ENCODE peak calls at places on chromosomes 3 and 15, in five cellular contexts. L, Z, X, K and D are unnamed samples.

GRCh38 chr15:60682115-60682514 is 203.2 kb upstream of the ICE2 start:
- DNase-seq in L (no peak), Z (no peak), X (no peak), K (no peak), D (peak; percentile 29)

GRCh38 chr3:37228734-37229133 is 54.4 kb upstream of the LRRFIP2 start:
- DNase-seq in L (no peak), Z (peak; percentile 56), X (no peak), K (no peak), D (no peak)

GRCh38 chr15:94667109-94667508 is 435.7 kb downstream of the MCTP2 start:
- DNase-seq in L (no peak), Z (no peak), X (no peak), K (no peak), D (no peak)

GRCh38 chr3:25429441-25429907 is 1.4 kb downstream of the RARB start:
- DNase-seq in L (no peak), Z (no peak), X (no peak), K (no peak), D (no peak)

GRCh38 chr3:127680790-127681189 is 8.0 kb downstream of the ABTB1 start:
- DNase-seq in L (no peak), Z (no peak), X (no peak), K (no peak), D (no peak)

GRCh38 chr3:138078901-138079344 is 36.5 kb downstream of the DZIP1L start:
- DNase-seq in L (peak; percentile 82), Z (peak; percentile 94), X (no peak), K (peak; percentile 96), D (peak; percentile 97)

GRCh38 chr3:166291510-166291909 is 454.3 kb upstream of the BCHE start:
- DNase-seq in L (no peak), Z (no peak), X (no peak), K (no peak), D (no peak)

GRCh38 chr15:25805006-25805405 is 58.1 kb downstream of the ATP10A start:
- DNase-seq in L (no peak), Z (peak; percentile 3), X (no peak), K (no peak), D (no peak)

GRCh38 chr3:82999777-83000176 is 1238.3 kb upstream of the GBE1 start:
- DNase-seq in L (no peak), Z (peak; percentile 27), X (no peak), K (no peak), D (no peak)

GRCh38 chr15:44968475-44968874 is 12.0 kb downstream of the TERB2 start:
- DNase-seq in L (no peak), Z (no peak), X (no peak), K (no peak), D (no peak)

GRCh38 chr3:45362768-45363167 is 25.6 kb upstream of the LARS2 start:
- DNase-seq in L (no peak), Z (peak; percentile 46), X (no peak), K (no peak), D (peak; percentile 46)

GRCh38 chr3:158791259-158791920 is 10.5 kb upstream of the MFSD1 start:
- DNase-seq in L (peak; percentile 76), Z (peak; percentile 70), X (no peak), K (no peak), D (peak; percentile 39)

GRCh38 chr3:42529463-42529862 is 27.0 kb downstream of the VIPR1 start:
- DNase-seq in L (no peak), Z (no peak), X (no peak), K (no peak), D (no peak)

GRCh38 chr3:148911597-148911996 is 46.5 kb downstream of the CPA3 start:
- DNase-seq in L (no peak), Z (no peak), X (no peak), K (no peak), D (no peak)

GRCh38 chr3:99286266-99286845 is 352.0 kb upstream of the COL8A1 start:
- DNase-seq in L (no peak), Z (peak; percentile 60), X (no peak), K (no peak), D (no peak)

GRCh38 chr3:64954995-64955636 is 267.3 kb upstream of the ADAMTS9 start:
- DNase-seq in L (no peak), Z (peak; percentile 28), X (no peak), K (no peak), D (no peak)

GRCh38 chr3:134372405-134373277 is 1.6 kb downstream of the AMOTL2 start:
- DNase-seq in L (no peak), Z (no peak), X (no peak), K (no peak), D (no peak)

GRCh38 chr15:100821327-100821726 is 58.3 kb upstream of the ALDH1A3 start:
- DNase-seq in L (no peak), Z (no peak), X (no peak), K (no peak), D (no peak)

GRCh38 chr3:50632450-50632849 is 15.5 kb downstream of the MAPKAPK3 start:
- DNase-seq in L (no peak), Z (no peak), X (no peak), K (no peak), D (no peak)

GRCh38 chr3:16475766-16476165 is 37.7 kb downstream of the RFTN1 start:
- DNase-seq in L (no peak), Z (no peak), X (no peak), K (no peak), D (no peak)

GRCh38 chr3:58394339-58394738 is 39.3 kb downstream of the PDHB start:
- DNase-seq in L (no peak), Z (no peak), X (no peak), K (no peak), D (no peak)
- H3K4me3 ChIP-seq in L (no peak overlapping the region), Z (no peak overlapping the region), X (no peak overlapping the region), K (no peak overlapping the region), D (no peak overlapping the region)

GRCh38 chr15:34436126-34436955 is 1.3 kb downstream of the GOLGA8A start:
- DNase-seq in L (no peak), Z (no peak), X (no peak), K (no peak), D (no peak)
- H3K4me3 ChIP-seq in L (peak overlapping the region; percentile 46), Z (peak overlapping the region; percentile 50), X (peak overlapping the region; percentile 53), K (peak overlapping the region; percentile 50), D (peak overlapping the region; percentile 82)

GRCh38 chr3:185215873-185216586 is 37.8 kb downstream of the EHHADH start:
- DNase-seq in L (peak; percentile 14), Z (peak; percentile 53), X (no peak), K (no peak), D (no peak)

GRCh38 chr3:185210621-185211157 is 43.2 kb downstream of the EHHADH start:
- DNase-seq in L (no peak), Z (no peak), X (no peak), K (no peak), D (no peak)

GRCh38 chr3:185221203-185221602 is 32.6 kb downstream of the EHHADH start:
- DNase-seq in L (no peak), Z (no peak), X (no peak), K (no peak), D (no peak)

GRCh38 chr3:185216587-185216918 is 37.3 kb downstream of the EHHADH start:
- DNase-seq in L (no peak), Z (no peak), X (peak; percentile 25), K (no peak), D (no peak)
- H3K4me3 ChIP-seq in L (no peak overlapping the region), Z (no peak overlapping the region), X (peak overlapping the region; percentile 29), K (peak overlapping the region; percentile 23), D (no peak overlapping the region)

DNA sequence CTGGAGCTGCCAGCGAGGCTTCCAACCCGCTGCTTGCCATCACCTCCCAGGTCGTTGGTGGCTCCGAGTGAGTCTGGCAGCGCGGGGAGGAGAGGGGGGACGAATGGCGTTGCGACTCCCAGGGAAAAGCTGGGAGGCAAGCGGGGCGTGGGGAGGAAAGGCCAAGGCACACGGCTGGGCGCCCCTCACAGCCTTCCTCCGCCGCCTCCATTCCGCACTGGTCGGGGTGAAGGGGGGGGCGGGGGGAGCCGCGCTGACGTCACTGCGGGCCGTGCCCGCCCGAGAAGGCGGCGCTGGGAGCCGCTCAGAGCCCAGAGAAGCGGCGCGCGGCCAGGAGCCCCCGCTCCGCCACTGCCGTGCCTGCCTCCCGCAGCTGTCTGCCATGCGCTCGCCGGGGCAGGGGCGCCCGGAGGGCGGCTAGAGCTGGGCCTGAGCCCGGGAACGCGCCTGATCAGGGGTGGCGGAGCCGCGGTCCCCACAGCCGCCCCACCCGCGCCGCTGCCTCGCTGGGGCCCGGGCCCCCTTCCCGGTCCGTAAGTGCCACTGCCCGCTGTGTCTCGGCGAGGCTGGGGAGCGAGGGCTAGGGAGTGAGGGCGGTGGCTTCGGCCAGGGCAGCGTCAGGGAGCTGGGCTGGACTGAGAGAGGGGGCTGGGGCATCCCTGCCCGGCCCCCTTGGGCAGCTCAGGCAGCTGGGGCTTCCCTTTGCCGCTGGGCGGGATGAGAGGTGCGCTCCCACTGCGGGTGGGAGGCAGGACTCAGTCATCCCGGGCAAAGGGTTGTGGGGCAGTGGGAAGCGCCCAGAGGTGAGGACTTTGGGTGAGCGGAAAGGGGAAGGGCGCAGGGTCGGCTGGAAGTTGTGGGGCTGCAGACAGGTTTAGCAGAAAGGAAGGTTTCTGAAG is 27.8 kb upstream of the POLG start:
- DNase-seq in L (no peak), Z (no peak), X (no peak), K (no peak), D (no peak)
- H3K4me3 ChIP-seq in L (peak overlapping the region; percentile 39), Z (no peak overlapping the region), X (no peak overlapping the region), K (no peak overlapping the region), D (no peak overlapping the region)

GRCh38 chr15:41148065-41148464 is 32.0 kb upstream of the INO80 start:
- DNase-seq in L (no peak), Z (no peak), X (no peak), K (no peak), D (no peak)
- H3K4me3 ChIP-seq in L (no peak overlapping the region), Z (no peak overlapping the region), X (no peak overlapping the region), K (no peak overlapping the region), D (no peak overlapping the region)

GRCh38 chr3:108131105-108131794 is 40.4 kb upstream of the CD47 start:
- DNase-seq in L (peak; percentile 37), Z (peak; percentile 96), X (no peak), K (peak; percentile 51), D (peak; percentile 73)
- H3K4me3 ChIP-seq in L (no peak overlapping the region), Z (no peak overlapping the region), X (no peak overlapping the region), K (no peak overlapping the region), D (no peak overlapping the region)